ENCODE peak calls at places on chromosomes 5 and 9, in four cellular contexts. One of them, this sample, is unnamed.

GRCh38 chr5:173845321-173845720 is 42.8 kb upstream of the CPEB4 start:
- DNase-seq in endothelial cell of umbilical vein: no peak
- DNase-seq in IMR-90: no peak
- DNase-seq in GM12878: no peak
- DNase-seq in this sample: no peak

GRCh38 chr5:180160822-180161221 is 48.2 kb downstream of the RASGEF1C start:
- DNase-seq in endothelial cell of umbilical vein: no peak
- DNase-seq in IMR-90: no peak
- DNase-seq in GM12878: no peak
- DNase-seq in this sample: no peak

GRCh38 chr5:9348296-9348996 is 197.4 kb downstream of the SEMA5A start:
- DNase-seq in endothelial cell of umbilical vein: peak; percentile 26
- DNase-seq in IMR-90: peak; percentile 50
- DNase-seq in GM12878: no peak
- DNase-seq in this sample: no peak

GRCh38 chr5:179161901-179162300 is 101.7 kb downstream of the ZNF354C start:
- DNase-seq in endothelial cell of umbilical vein: no peak
- DNase-seq in IMR-90: no peak
- DNase-seq in GM12878: no peak
- DNase-seq in this sample: no peak

GRCh38 chr9:126051446-126052130 is 275.0 kb upstream of the MVB12B start:
- DNase-seq in endothelial cell of umbilical vein: no peak
- DNase-seq in IMR-90: no peak
- DNase-seq in GM12878: no peak
- DNase-seq in this sample: no peak

GRCh38 chr9:81521892-81522291 is 167.5 kb downstream of the TLE1 start:
- DNase-seq in endothelial cell of umbilical vein: no peak
- DNase-seq in IMR-90: no peak
- DNase-seq in GM12878: no peak
- DNase-seq in this sample: no peak

GRCh38 chr9:135379540-135380267 is 99.9 kb upstream of the PPP1R26 start:
- DNase-seq in endothelial cell of umbilical vein: no peak
- DNase-seq in IMR-90: no peak
- DNase-seq in GM12878: no peak
- DNase-seq in this sample: no peak

GRCh38 chr5:127280494-127281220 is 9.9 kb upstream of the MEGF10 start:
- DNase-seq in endothelial cell of umbilical vein: no peak
- DNase-seq in IMR-90: no peak
- DNase-seq in GM12878: no peak
- DNase-seq in this sample: no peak

GRCh38 chr9:20394928-20395327 is 227.4 kb downstream of the MLLT3 start:
- DNase-seq in endothelial cell of umbilical vein: no peak
- DNase-seq in IMR-90: no peak
- DNase-seq in GM12878: no peak
- DNase-seq in this sample: no peak

GRCh38 chr5:10466446-10467073 is 24.9 kb downstream of the ROPN1L start:
- DNase-seq in endothelial cell of umbilical vein: no peak
- DNase-seq in IMR-90: no peak
- DNase-seq in GM12878: no peak
- DNase-seq in this sample: no peak

GRCh38 chr5:16854351-16854750 is 81.7 kb downstream of the MYO10 start:
- DNase-seq in endothelial cell of umbilical vein: no peak
- DNase-seq in IMR-90: no peak
- DNase-seq in GM12878: no peak
- DNase-seq in this sample: no peak

GRCh38 chr9:122180633-122181032 is 20.9 kb downstream of the MORN5 start:
- DNase-seq in endothelial cell of umbilical vein: peak; percentile 27
- DNase-seq in IMR-90: peak; percentile 88
- DNase-seq in GM12878: no peak
- DNase-seq in this sample: peak; percentile 60

GRCh38 chr5:434443-435146 is 8.4 kb upstream of the EXOC3 start:
- DNase-seq in endothelial cell of umbilical vein: no peak
- DNase-seq in IMR-90: no peak
- DNase-seq in GM12878: no peak
- DNase-seq in this sample: no peak

GRCh38 chr5:159616967-159617366 is 286.7 kb upstream of the IL12B start:
- DNase-seq in endothelial cell of umbilical vein: no peak
- DNase-seq in IMR-90: peak; percentile 16
- DNase-seq in GM12878: no peak
- DNase-seq in this sample: no peak

GRCh38 chr9:33293782-33294181 is 3.5 kb downstream of the NFX1 start:
- DNase-seq in endothelial cell of umbilical vein: no peak
- DNase-seq in IMR-90: no peak
- DNase-seq in GM12878: no peak
- DNase-seq in this sample: no peak

GRCh38 chr9:92535940-92536850 is at the start of gene ECM2:
- DNase-seq in endothelial cell of umbilical vein: peak; percentile 32
- DNase-seq in IMR-90: peak; percentile 52
- DNase-seq in GM12878: no peak
- DNase-seq in this sample: no peak

GRCh38 chr5:111942214-111942613 is 185.2 kb upstream of the NREP start:
- DNase-seq in endothelial cell of umbilical vein: no peak
- DNase-seq in IMR-90: no peak
- DNase-seq in GM12878: no peak
- DNase-seq in this sample: no peak

GRCh38 chr5:139895046-139895445 is 99.4 kb downstream of the PSD2 start:
- DNase-seq in endothelial cell of umbilical vein: no peak
- DNase-seq in IMR-90: no peak
- DNase-seq in GM12878: no peak
- DNase-seq in this sample: no peak

GRCh38 chr9:73761905-73762304 is 610.2 kb downstream of the ANXA1 start:
- DNase-seq in endothelial cell of umbilical vein: no peak
- DNase-seq in IMR-90: no peak
- DNase-seq in GM12878: no peak
- DNase-seq in this sample: no peak

GRCh38 chr9:4821994-4822544 is 29.3 kb downstream of the RCL1 start:
- DNase-seq in endothelial cell of umbilical vein: no peak
- DNase-seq in IMR-90: no peak
- DNase-seq in GM12878: no peak
- DNase-seq in this sample: no peak

GRCh38 chr9:125889122-125889523 is 141.9 kb downstream of the PBX3 start:
- DNase-seq in endothelial cell of umbilical vein: peak; percentile 64
- DNase-seq in IMR-90: peak; percentile 3
- DNase-seq in GM12878: no peak
- DNase-seq in this sample: no peak

GRCh38 chr9:2158111-2158610 is 143.0 kb downstream of the SMARCA2 start:
- DNase-seq in endothelial cell of umbilical vein: peak; percentile 88
- DNase-seq in IMR-90: peak; percentile 67
- DNase-seq in GM12878: peak; percentile 39
- DNase-seq in this sample: no peak

GRCh38 chr9:129665008-129665771 is at the start of gene PRRX2:
- DNase-seq in endothelial cell of umbilical vein: no peak
- DNase-seq in IMR-90: peak; percentile 43
- DNase-seq in GM12878: no peak
- DNase-seq in this sample: no peak

GRCh38 chr9:35044071-35044470 is 28.4 kb downstream of the VCP start:
- DNase-seq in endothelial cell of umbilical vein: no peak
- DNase-seq in IMR-90: no peak
- DNase-seq in GM12878: no peak
- DNase-seq in this sample: no peak

GRCh38 chr5:36602711-36603321 is 3.6 kb upstream of the SLC1A3 start:
- DNase-seq in endothelial cell of umbilical vein: no peak
- DNase-seq in IMR-90: no peak
- DNase-seq in GM12878: no peak
- DNase-seq in this sample: no peak

GRCh38 chr5:151155777-151156731 is 1.5 kb downstream of the ANXA6 start:
- DNase-seq in endothelial cell of umbilical vein: peak; percentile 36
- DNase-seq in IMR-90: peak; percentile 68
- DNase-seq in GM12878: no peak
- DNase-seq in this sample: no peak

GRCh38 chr5:69484891-69485290 is 7.7 kb upstream of the OCLN start:
- DNase-seq in endothelial cell of umbilical vein: peak; percentile 65
- DNase-seq in IMR-90: peak; percentile 29
- DNase-seq in GM12878: no peak
- DNase-seq in this sample: no peak

GRCh38 chr5:93578813-93579560 is 2.0 kb downstream of the NR2F1-AS1 start:
- DNase-seq in endothelial cell of umbilical vein: peak; percentile 56
- DNase-seq in IMR-90: peak; percentile 72
- DNase-seq in GM12878: no peak
- DNase-seq in this sample: no peak

GRCh38 chr5:127409236-127409921 is 108.1 kb upstream of the PRRC1 start:
- DNase-seq in endothelial cell of umbilical vein: no peak
- DNase-seq in IMR-90: no peak
- DNase-seq in GM12878: no peak
- DNase-seq in this sample: no peak

GRCh38 chr9:35736201-35736633 is 3.8 kb downstream of the CREB3 start:
- DNase-seq in endothelial cell of umbilical vein: peak; percentile 87
- DNase-seq in IMR-90: peak; percentile 79
- DNase-seq in GM12878: no peak
- DNase-seq in this sample: peak; percentile 75

GRCh38 chr9:135221951-135222631 is 134.6 kb downstream of the OLFM1 start:
- DNase-seq in endothelial cell of umbilical vein: no peak
- DNase-seq in IMR-90: no peak
- DNase-seq in GM12878: no peak
- DNase-seq in this sample: no peak

GRCh38 chr5:157045601-157046000 is 13.3 kb downstream of the HAVCR1 start:
- DNase-seq in endothelial cell of umbilical vein: no peak
- DNase-seq in IMR-90: no peak
- DNase-seq in GM12878: no peak
- DNase-seq in this sample: no peak

GRCh38 chr5:141149812-141150211 is at the start of gene PCDHB6:
- DNase-seq in endothelial cell of umbilical vein: peak; percentile 3
- DNase-seq in IMR-90: peak; percentile 3
- DNase-seq in GM12878: no peak
- DNase-seq in this sample: peak; percentile 13

GRCh38 chr5:54691644-54692043 is 174.1 kb downstream of the SNX18 start:
- DNase-seq in endothelial cell of umbilical vein: no peak
- DNase-seq in IMR-90: no peak
- DNase-seq in GM12878: no peak
- DNase-seq in this sample: no peak

GRCh38 chr5:76290321-76290757 is 112.7 kb upstream of the IQGAP2 start:
- DNase-seq in endothelial cell of umbilical vein: no peak
- DNase-seq in IMR-90: no peak
- DNase-seq in GM12878: no peak
- DNase-seq in this sample: no peak

GRCh38 chr9:36832232-36832795 is 201.8 kb downstream of the PAX5 start:
- DNase-seq in endothelial cell of umbilical vein: no peak
- DNase-seq in IMR-90: no peak
- DNase-seq in GM12878: no peak
- DNase-seq in this sample: no peak

GRCh38 chr5:154546719-154547118 is 68.7 kb upstream of the HAND1 start:
- DNase-seq in endothelial cell of umbilical vein: no peak
- DNase-seq in IMR-90: no peak
- DNase-seq in GM12878: no peak
- DNase-seq in this sample: no peak

GRCh38 chr9:107918749-107919148 is 429.2 kb upstream of the KLF4 start:
- DNase-seq in endothelial cell of umbilical vein: no peak
- DNase-seq in IMR-90: no peak
- DNase-seq in GM12878: no peak
- DNase-seq in this sample: no peak

DNA sequence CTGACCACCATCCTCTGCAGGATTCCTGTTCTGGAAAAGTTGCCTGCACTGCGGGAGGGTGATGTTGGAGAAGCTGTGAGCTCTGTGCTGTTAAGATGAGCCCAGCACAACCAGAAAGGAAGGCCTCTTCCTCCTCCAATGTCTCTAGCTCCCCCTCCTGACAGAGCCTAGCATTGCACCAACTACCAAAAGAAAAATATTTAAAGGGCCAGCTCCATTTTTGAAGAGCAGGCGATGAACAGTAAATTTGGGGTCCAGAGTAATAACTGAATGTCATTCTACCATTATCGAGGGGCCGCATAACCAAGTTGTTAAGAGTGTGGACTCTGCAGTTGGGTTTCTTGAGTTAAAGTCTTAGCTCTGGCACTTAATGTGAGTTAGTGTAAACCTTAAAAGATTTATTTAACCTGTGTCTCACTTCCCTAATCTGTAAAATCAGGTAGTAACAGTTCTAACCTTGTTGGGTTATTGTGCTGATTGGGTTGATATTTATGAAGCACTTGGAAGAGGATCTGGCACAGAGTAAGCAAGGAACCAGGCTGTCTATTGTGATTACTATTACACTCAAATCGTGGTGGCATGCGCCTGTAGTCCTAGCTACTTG is 3.9 kb downstream of the TEX53 start:
- DNase-seq in endothelial cell of umbilical vein: peak; percentile 76
- DNase-seq in IMR-90: peak; percentile 79
- DNase-seq in GM12878: peak; percentile 43
- DNase-seq in this sample: peak; percentile 79
- TF ChIP-seq FOS in endothelial cell of umbilical vein: no peak
- TF ChIP-seq FOS in IMR-90: no peak
- TF ChIP-seq FOS in GM12878: no peak
- TF ChIP-seq FOS in this sample: no peak

GRCh38 chr9:15104826-15105420 is 194.7 kb upstream of the FREM1 start:
- DNase-seq in endothelial cell of umbilical vein: peak; percentile 51
- DNase-seq in IMR-90: peak; percentile 46
- DNase-seq in GM12878: no peak
- DNase-seq in this sample: peak; percentile 8
- TF ChIP-seq FOS in endothelial cell of umbilical vein: no peak
- TF ChIP-seq FOS in IMR-90: no peak
- TF ChIP-seq FOS in GM12878: no peak
- TF ChIP-seq FOS in this sample: no peak

DNA sequence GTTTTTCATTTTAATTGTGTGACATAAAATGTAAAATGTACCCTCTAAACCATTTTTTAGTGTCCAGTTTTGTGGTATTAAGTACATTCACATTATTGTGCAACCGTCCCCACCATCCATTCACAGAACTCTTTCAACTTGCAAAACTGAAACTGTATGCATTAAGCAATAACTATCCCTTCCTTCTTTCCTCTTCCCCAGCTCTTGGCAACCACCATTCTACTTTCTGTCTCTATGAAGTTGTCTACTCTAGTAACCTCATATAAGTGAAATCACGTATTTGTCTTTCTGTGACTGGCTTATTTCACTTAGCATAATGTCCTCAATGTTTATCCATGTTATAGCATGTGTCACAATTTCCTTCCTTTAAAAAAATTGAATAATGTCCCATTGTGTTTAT is 142.4 kb downstream of the C9orf152 start:
- DNase-seq in endothelial cell of umbilical vein: no peak
- DNase-seq in IMR-90: peak; percentile 66
- DNase-seq in GM12878: no peak
- DNase-seq in this sample: no peak
- TF ChIP-seq FOS in endothelial cell of umbilical vein: no peak
- TF ChIP-seq FOS in IMR-90: no peak
- TF ChIP-seq FOS in GM12878: no peak
- TF ChIP-seq FOS in this sample: no peak

GRCh38 chr5:66134407-66134843 is 9.7 kb upstream of the SREK1 start:
- DNase-seq in endothelial cell of umbilical vein: peak; percentile 11
- DNase-seq in IMR-90: peak; percentile 9
- DNase-seq in GM12878: no peak
- DNase-seq in this sample: no peak

GRCh38 chr5:66129184-66129583 is 14.9 kb upstream of the SREK1 start:
- DNase-seq in endothelial cell of umbilical vein: no peak
- DNase-seq in IMR-90: no peak
- DNase-seq in GM12878: no peak
- DNase-seq in this sample: no peak

GRCh38 chr5:66136053-66136452 is 8.0 kb upstream of the SREK1 start:
- DNase-seq in endothelial cell of umbilical vein: no peak
- DNase-seq in IMR-90: no peak
- DNase-seq in GM12878: no peak
- DNase-seq in this sample: no peak

GRCh38 chr5:66130493-66130892 is 13.6 kb upstream of the SREK1 start:
- DNase-seq in endothelial cell of umbilical vein: no peak
- DNase-seq in IMR-90: no peak
- DNase-seq in GM12878: no peak
- DNase-seq in this sample: no peak
- TF ChIP-seq FOS in endothelial cell of umbilical vein: no peak
- TF ChIP-seq FOS in IMR-90: no peak
- TF ChIP-seq FOS in GM12878: no peak
- TF ChIP-seq FOS in this sample: no peak